ENCODE peak calls at places on chromosome 6, in six cellular contexts. One of them, this sample, is unnamed.

GRCh38 chr6:3005077-3005476 is 5.4 kb downstream of the NQO2 start:
- DNase-seq in body of pancreas: no peak
- DNase-seq in psoas muscle: no peak
- DNase-seq in natural killer cell: no peak
- DNase-seq in HepG2: no peak
- DNase-seq in stomach: no peak
- DNase-seq in this sample: no peak

GRCh38 chr6:75171581-75172360 is 34.1 kb downstream of the COL12A1 start:
- DNase-seq in stomach: no peak
- DNase-seq in psoas muscle: no peak
- DNase-seq in HepG2: no peak
- DNase-seq in natural killer cell: no peak
- DNase-seq in body of pancreas: no peak
- DNase-seq in this sample: peak; percentile 27

GRCh38 chr6:83062225-83062624 is 3.4 kb downstream of the UBE3D start:
- DNase-seq in body of pancreas: no peak
- DNase-seq in natural killer cell: no peak
- DNase-seq in stomach: no peak
- DNase-seq in HepG2: no peak
- DNase-seq in psoas muscle: no peak
- DNase-seq in this sample: peak; percentile 43

GRCh38 chr6:110054664-110055386 is 76.7 kb downstream of the GPR6 start:
- DNase-seq in psoas muscle: no peak
- DNase-seq in HepG2: no peak
- DNase-seq in stomach: no peak
- DNase-seq in natural killer cell: no peak
- DNase-seq in body of pancreas: no peak
- DNase-seq in this sample: no peak

GRCh38 chr6:84019171-84019570 is 14.4 kb upstream of the MRAP2 start:
- DNase-seq in stomach: no peak
- DNase-seq in body of pancreas: no peak
- DNase-seq in natural killer cell: no peak
- DNase-seq in HepG2: no peak
- DNase-seq in psoas muscle: no peak
- DNase-seq in this sample: no peak

GRCh38 chr6:36717231-36717825 is 19.7 kb downstream of the RAB44 start:
- DNase-seq in stomach: no peak
- DNase-seq in psoas muscle: peak; percentile 35
- DNase-seq in HepG2: no peak
- DNase-seq in body of pancreas: no peak
- DNase-seq in natural killer cell: no peak
- DNase-seq in this sample: no peak

GRCh38 chr6:44043479-44044153 is 83.6 kb downstream of the MRPL14 start:
- DNase-seq in natural killer cell: no peak
- DNase-seq in psoas muscle: peak; percentile 43
- DNase-seq in body of pancreas: no peak
- DNase-seq in HepG2: no peak
- DNase-seq in stomach: no peak
- DNase-seq in this sample: no peak

GRCh38 chr6:151288711-151289398 is 49.1 kb downstream of the AKAP12 start:
- DNase-seq in natural killer cell: no peak
- DNase-seq in body of pancreas: no peak
- DNase-seq in stomach: no peak
- DNase-seq in HepG2: no peak
- DNase-seq in psoas muscle: no peak
- DNase-seq in this sample: no peak

GRCh38 chr6:15132854-15133670 is 112.8 kb upstream of the JARID2 start:
- DNase-seq in body of pancreas: peak; percentile 7
- DNase-seq in psoas muscle: no peak
- DNase-seq in natural killer cell: no peak
- DNase-seq in stomach: no peak
- DNase-seq in HepG2: peak; percentile 68
- DNase-seq in this sample: peak; percentile 80

GRCh38 chr6:87391334-87391733 is 16.4 kb upstream of the CFAP206 start:
- DNase-seq in natural killer cell: no peak
- DNase-seq in HepG2: peak; percentile 52
- DNase-seq in stomach: no peak
- DNase-seq in body of pancreas: no peak
- DNase-seq in psoas muscle: no peak
- DNase-seq in this sample: peak; percentile 36

GRCh38 chr6:33271098-33271607 is 523 bp downstream of the VPS52 start:
- DNase-seq in body of pancreas: no peak
- DNase-seq in natural killer cell: no peak
- DNase-seq in HepG2: no peak
- DNase-seq in stomach: no peak
- DNase-seq in psoas muscle: no peak
- DNase-seq in this sample: no peak

GRCh38 chr6:88975369-88975768 is 12.0 kb upstream of the RNGTT start:
- DNase-seq in HepG2: no peak
- DNase-seq in stomach: no peak
- DNase-seq in natural killer cell: no peak
- DNase-seq in psoas muscle: no peak
- DNase-seq in body of pancreas: no peak
- DNase-seq in this sample: no peak

GRCh38 chr6:141123084-141123483 is 1009.6 kb upstream of the GJE1 start:
- DNase-seq in body of pancreas: no peak
- DNase-seq in stomach: no peak
- DNase-seq in natural killer cell: no peak
- DNase-seq in psoas muscle: no peak
- DNase-seq in HepG2: no peak
- DNase-seq in this sample: no peak

GRCh38 chr6:72855471-72855870 is 233.6 kb downstream of the KCNQ5 start:
- DNase-seq in body of pancreas: no peak
- DNase-seq in stomach: no peak
- DNase-seq in HepG2: no peak
- DNase-seq in natural killer cell: no peak
- DNase-seq in psoas muscle: no peak
- DNase-seq in this sample: peak; percentile 27

GRCh38 chr6:53043626-53044025 is 21.6 kb upstream of the FBXO9 start:
- DNase-seq in HepG2: no peak
- DNase-seq in natural killer cell: no peak
- DNase-seq in stomach: no peak
- DNase-seq in body of pancreas: no peak
- DNase-seq in psoas muscle: no peak
- DNase-seq in this sample: no peak

GRCh38 chr6:144471986-144472385 is 186.9 kb downstream of the UTRN start:
- DNase-seq in HepG2: no peak
- DNase-seq in stomach: no peak
- DNase-seq in body of pancreas: no peak
- DNase-seq in psoas muscle: no peak
- DNase-seq in natural killer cell: no peak
- DNase-seq in this sample: peak; percentile 46

GRCh38 chr6:123994891-123995635 is 191.4 kb downstream of the NKAIN2 start:
- DNase-seq in psoas muscle: no peak
- DNase-seq in HepG2: no peak
- DNase-seq in body of pancreas: no peak
- DNase-seq in natural killer cell: no peak
- DNase-seq in stomach: no peak
- DNase-seq in this sample: no peak

GRCh38 chr6:52195886-52196285 is 9.7 kb downstream of the IL17A start:
- DNase-seq in HepG2: no peak
- DNase-seq in psoas muscle: no peak
- DNase-seq in body of pancreas: no peak
- DNase-seq in stomach: no peak
- DNase-seq in natural killer cell: no peak
- DNase-seq in this sample: no peak

GRCh38 chr6:157891544-157892362 is 68.7 kb downstream of the SNX9 start:
- DNase-seq in HepG2: no peak
- DNase-seq in stomach: no peak
- DNase-seq in psoas muscle: no peak
- DNase-seq in natural killer cell: no peak
- DNase-seq in body of pancreas: no peak
- DNase-seq in this sample: no peak

GRCh38 chr6:151154418-151154817 is 85.3 kb upstream of the AKAP12 start:
- DNase-seq in stomach: no peak
- DNase-seq in natural killer cell: no peak
- DNase-seq in body of pancreas: peak; percentile 62
- DNase-seq in HepG2: peak; percentile 29
- DNase-seq in psoas muscle: peak; percentile 57
- DNase-seq in this sample: no peak

GRCh38 chr6:70037445-70037844 is 171.1 kb downstream of the COL19A1 start:
- DNase-seq in natural killer cell: no peak
- DNase-seq in psoas muscle: no peak
- DNase-seq in stomach: no peak
- DNase-seq in HepG2: no peak
- DNase-seq in body of pancreas: no peak
- DNase-seq in this sample: no peak

DNA sequence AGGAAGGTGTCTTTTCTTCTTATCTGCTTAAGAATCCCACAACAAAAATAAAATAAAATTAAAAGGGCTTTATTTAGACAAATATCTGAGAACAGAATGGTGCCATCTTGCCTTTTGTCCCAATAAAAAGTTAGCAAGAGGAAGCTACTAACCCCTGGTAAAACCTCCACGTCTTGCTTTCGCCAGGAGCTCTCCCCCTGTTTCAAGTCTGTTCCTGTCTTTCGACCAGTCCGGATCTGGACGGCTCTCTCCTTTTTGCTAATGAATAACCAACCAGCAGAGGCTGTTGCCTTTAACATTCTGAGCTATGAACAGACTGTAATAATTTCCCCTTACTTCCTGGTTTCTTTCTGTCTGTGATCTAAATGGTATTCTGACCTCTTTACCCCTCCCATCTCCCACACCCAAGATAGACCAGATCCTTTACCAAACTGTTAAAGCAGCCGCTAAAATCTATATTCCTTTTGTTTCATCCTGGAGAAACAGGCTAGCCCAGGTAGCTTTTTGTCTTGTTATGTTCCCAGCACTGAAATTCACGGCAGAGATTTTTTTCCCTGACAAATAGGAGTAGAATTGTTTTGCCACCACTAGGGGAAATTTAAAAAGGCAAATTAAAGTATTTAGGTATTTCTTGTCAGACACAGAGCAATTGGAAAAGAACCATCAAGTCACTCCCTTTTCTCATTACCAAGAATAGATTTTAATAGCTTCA is at the start of gene FRK:
- DNase-seq in HepG2: peak; percentile 93
- DNase-seq in body of pancreas: peak; percentile 89
- DNase-seq in psoas muscle: no peak
- DNase-seq in natural killer cell: no peak
- DNase-seq in stomach: peak; percentile 70
- DNase-seq in this sample: peak; percentile 11
- TF ChIP-seq CTCF in HepG2: no peak
- TF ChIP-seq CTCF in body of pancreas: peak; percentile 76
- TF ChIP-seq CTCF in psoas muscle: peak; percentile 31
- TF ChIP-seq CTCF in natural killer cell: no peak
- TF ChIP-seq CTCF in stomach: no peak
- TF ChIP-seq CTCF in this sample: peak; percentile 64

GRCh38 chr6:119978274-119978889 is 628.8 kb upstream of the MAN1A1 start:
- DNase-seq in stomach: no peak
- DNase-seq in psoas muscle: no peak
- DNase-seq in body of pancreas: peak; percentile 28
- DNase-seq in natural killer cell: no peak
- DNase-seq in HepG2: peak; percentile 15
- DNase-seq in this sample: no peak

GRCh38 chr6:119980802-119981201 is 631.2 kb upstream of the MAN1A1 start:
- DNase-seq in HepG2: no peak
- DNase-seq in stomach: no peak
- DNase-seq in psoas muscle: no peak
- DNase-seq in body of pancreas: no peak
- DNase-seq in natural killer cell: no peak
- DNase-seq in this sample: no peak

GRCh38 chr6:119974430-119975159 is 625.0 kb upstream of the MAN1A1 start:
- DNase-seq in psoas muscle: no peak
- DNase-seq in body of pancreas: no peak
- DNase-seq in natural killer cell: no peak
- DNase-seq in stomach: no peak
- DNase-seq in HepG2: no peak
- DNase-seq in this sample: no peak

GRCh38 chr6:119979862-119980261 is 630.3 kb upstream of the MAN1A1 start:
- DNase-seq in HepG2: peak; percentile 16
- DNase-seq in psoas muscle: no peak
- DNase-seq in natural killer cell: no peak
- DNase-seq in body of pancreas: no peak
- DNase-seq in stomach: no peak
- DNase-seq in this sample: no peak
- TF ChIP-seq CTCF in HepG2: no peak
- TF ChIP-seq CTCF in psoas muscle: no peak
- TF ChIP-seq CTCF in natural killer cell: no peak
- TF ChIP-seq CTCF in body of pancreas: no peak
- TF ChIP-seq CTCF in stomach: no peak
- TF ChIP-seq CTCF in this sample: peak; percentile 29

GRCh38 chr6:4164043-4164442 is 28.7 kb upstream of the ECI2 start:
- DNase-seq in psoas muscle: no peak
- DNase-seq in body of pancreas: no peak
- DNase-seq in HepG2: no peak
- DNase-seq in natural killer cell: no peak
- DNase-seq in stomach: no peak
- DNase-seq in this sample: no peak
- TF ChIP-seq CTCF in psoas muscle: no peak
- TF ChIP-seq CTCF in body of pancreas: no peak
- TF ChIP-seq CTCF in HepG2: peak; percentile 26
- TF ChIP-seq CTCF in natural killer cell: no peak
- TF ChIP-seq CTCF in stomach: no peak
- TF ChIP-seq CTCF in this sample: no peak

GRCh38 chr6:30480536-30481156 is 8.7 kb upstream of the HLA-E start:
- DNase-seq in natural killer cell: peak; percentile 52
- DNase-seq in psoas muscle: no peak
- DNase-seq in stomach: no peak
- DNase-seq in HepG2: no peak
- DNase-seq in body of pancreas: no peak
- DNase-seq in this sample: no peak

GRCh38 chr6:30483677-30484279 is 5.5 kb upstream of the HLA-E start:
- DNase-seq in stomach: no peak
- DNase-seq in natural killer cell: no peak
- DNase-seq in body of pancreas: peak; percentile 61
- DNase-seq in psoas muscle: no peak
- DNase-seq in HepG2: peak; percentile 66
- DNase-seq in this sample: peak; percentile 62

GRCh38 chr6:30485236-30485635 is 4.1 kb upstream of the HLA-E start:
- DNase-seq in natural killer cell: no peak
- DNase-seq in psoas muscle: no peak
- DNase-seq in stomach: no peak
- DNase-seq in HepG2: peak; percentile 52
- DNase-seq in body of pancreas: no peak
- DNase-seq in this sample: no peak

DNA sequence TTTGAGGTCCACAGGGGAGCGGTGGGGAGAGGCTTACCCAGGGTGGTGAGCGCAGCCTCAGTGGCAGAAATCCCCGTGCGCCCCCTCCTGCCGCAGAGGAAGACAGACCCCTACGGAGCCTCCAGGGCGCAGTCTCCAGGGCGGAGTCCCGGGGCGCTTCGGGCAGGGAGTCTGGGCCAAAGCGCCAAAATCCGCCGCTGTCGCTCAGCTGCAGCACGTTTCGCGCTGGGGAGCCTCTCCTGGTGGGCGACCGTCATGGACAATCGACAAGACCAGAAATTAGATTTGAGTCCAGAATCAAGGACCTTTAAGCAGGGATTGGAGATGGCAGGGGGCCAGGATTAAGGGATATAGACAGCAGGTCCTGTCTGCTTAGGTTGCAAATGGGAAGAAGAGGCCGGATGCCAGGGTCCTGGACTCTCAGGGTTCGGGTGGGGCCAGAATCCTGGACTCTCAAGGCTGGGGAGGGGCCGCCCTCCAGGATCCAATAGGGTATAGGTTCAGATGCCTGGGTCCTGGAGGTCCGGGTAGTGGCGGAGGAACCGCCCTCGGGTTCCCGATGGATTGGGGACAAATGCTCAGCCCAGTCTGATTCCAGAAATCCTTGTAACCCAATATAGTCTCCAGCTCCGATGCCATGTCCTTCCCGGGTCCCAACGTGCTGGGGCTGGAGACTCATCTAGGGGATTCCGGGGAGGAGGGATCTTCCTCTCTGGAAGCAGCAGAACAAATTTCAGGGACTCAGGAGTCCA is 7.9 kb upstream of the HLA-E start:
- DNase-seq in HepG2: no peak
- DNase-seq in body of pancreas: no peak
- DNase-seq in psoas muscle: no peak
- DNase-seq in stomach: no peak
- DNase-seq in natural killer cell: no peak
- DNase-seq in this sample: no peak
- TF ChIP-seq CTCF in HepG2: peak; percentile 45
- TF ChIP-seq CTCF in body of pancreas: no peak
- TF ChIP-seq CTCF in psoas muscle: no peak
- TF ChIP-seq CTCF in stomach: no peak
- TF ChIP-seq CTCF in natural killer cell: no peak
- TF ChIP-seq CTCF in this sample: no peak